ENCODE peak calls at places on chromosomes 16 and 17, in nine cellular contexts. U is stimulated activated CD8-positive, alpha-beta memory T cell treated with anti-CD3 and anti-CD28 coated beads, Interleukin-15, amount 100 ng/mL, for 24 hours; F is foreskin melanocyte; R is heart right ventricle; L is T-helper 1 cell; N is pulmonary artery endothelial cell; W is stimulated activated CD4-positive, alpha-beta T cell treated with anti-CD3 and anti-CD28 coated beads, TNF-alpha, amount 100 ng/mL, for 48 hours; A is NCI-H2081; P is neural crest cell. K is an unnamed sample.

GRCh38 chr17:49677933-49678847 is at the start of gene SPOP:
- DNase-seq in U (peak), F (peak), R (peak), L (peak), N (peak), W (peak), A (peak), P (peak), K (peak)

GRCh38 chr16:89170346-89171215 is 967 bp upstream of the CDH15 start:
- DNase-seq in U (no peak), F (no peak), R (no peak), L (no peak), N (no peak), W (no peak), A (peak), P (no peak), K (no peak)

GRCh38 chr17:83067071-83067717 is 12.2 kb upstream of the METRNL start:
- DNase-seq in U (no peak), F (no peak), R (no peak), L (no peak), N (no peak), W (no peak), A (no peak), P (no peak), K (no peak)

GRCh38 chr16:1870365-1871082 is 1.4 kb downstream of the MEIOB start:
- DNase-seq in U (no peak), F (no peak), R (no peak), L (no peak), N (peak), W (no peak), A (no peak), P (no peak), K (no peak)

GRCh38 chr17:49031965-49032928 is 35.1 kb downstream of the IGF2BP1 start:
- DNase-seq in U (no peak), F (peak), R (peak), L (peak), N (peak), W (peak), A (peak), P (peak), K (peak)

GRCh38 chr17:40499551-40500189 is 1.8 kb downstream of the TNS4 start:
- DNase-seq in U (no peak), F (peak), R (peak), L (no peak), N (no peak), W (no peak), A (peak), P (peak), K (no peak)

GRCh38 chr16:71257768-71258167 is 27.2 kb upstream of the HYDIN start:
- DNase-seq in U (no peak), F (no peak), R (no peak), L (no peak), N (no peak), W (no peak), A (no peak), P (no peak), K (no peak)

GRCh38 chr16:58384437-58385055 is 7.7 kb upstream of the GINS3 start:
- DNase-seq in U (no peak), F (no peak), R (no peak), L (no peak), N (no peak), W (no peak), A (no peak), P (no peak), K (no peak)

GRCh38 chr16:49856741-49857330 is 924 bp upstream of the ZNF423 start:
- DNase-seq in U (no peak), F (peak), R (peak), L (no peak), N (peak), W (no peak), A (peak), P (peak), K (no peak)

GRCh38 chr16:82034981-82035612 is at the start of gene HSD17B2:
- DNase-seq in U (no peak), F (no peak), R (no peak), L (no peak), N (no peak), W (no peak), A (no peak), P (no peak), K (no peak)

GRCh38 chr17:40541060-40541872 is 24.0 kb downstream of the CCR7 start:
- DNase-seq in U (no peak), F (no peak), R (no peak), L (peak), N (no peak), W (no peak), A (no peak), P (no peak), K (no peak)

GRCh38 chr17:78000351-78000750 is 41.8 kb downstream of the TNRC6C start:
- DNase-seq in U (no peak), F (peak), R (no peak), L (no peak), N (peak), W (no peak), A (no peak), P (no peak), K (no peak)

GRCh38 chr16:31329671-31330552 is 25.1 kb upstream of the ITGAX start:
- DNase-seq in U (no peak), F (no peak), R (no peak), L (no peak), N (no peak), W (no peak), A (no peak), P (no peak), K (no peak)

GRCh38 chr16:17231972-17232371 is 238.8 kb downstream of the XYLT1 start:
- DNase-seq in U (no peak), F (no peak), R (no peak), L (no peak), N (no peak), W (no peak), A (no peak), P (no peak), K (no peak)

GRCh38 chr17:61139219-61139618 is 260.4 kb upstream of the TBX2 start:
- DNase-seq in U (no peak), F (peak), R (no peak), L (peak), N (no peak), W (no peak), A (no peak), P (no peak), K (no peak)

GRCh38 chr17:77188084-77189066 is 47.6 kb downstream of the SEC14L1 start:
- DNase-seq in U (no peak), F (no peak), R (no peak), L (peak), N (no peak), W (no peak), A (peak), P (no peak), K (no peak)

GRCh38 chr16:4615389-4616046 is 830 bp upstream of the UBALD1 start:
- DNase-seq in U (no peak), F (no peak), R (no peak), L (no peak), N (no peak), W (no peak), A (no peak), P (no peak), K (no peak)

GRCh38 chr16:2842340-2843000 is 12.4 kb downstream of the ZG16B start:
- DNase-seq in U (peak), F (peak), R (peak), L (peak), N (no peak), W (peak), A (no peak), P (peak), K (no peak)

GRCh38 chr17:31295489-31295871 is 1.6 kb downstream of the OMG start:
- DNase-seq in U (no peak), F (no peak), R (no peak), L (no peak), N (no peak), W (no peak), A (no peak), P (no peak), K (no peak)

GRCh38 chr17:1765576-1765975 is 3.7 kb downstream of the SERPINF1 start:
- DNase-seq in U (no peak), F (peak), R (no peak), L (no peak), N (no peak), W (no peak), A (no peak), P (no peak), K (no peak)

GRCh38 chr16:2979669-2980226 is 498 bp downstream of the PKMYT1 start:
- DNase-seq in U (no peak), F (no peak), R (no peak), L (no peak), N (no peak), W (no peak), A (no peak), P (no peak), K (no peak)

GRCh38 chr17:70230883-70231282 is 61.6 kb downstream of the KCNJ2 start:
- DNase-seq in U (no peak), F (peak), R (no peak), L (no peak), N (no peak), W (no peak), A (no peak), P (no peak), K (no peak)

GRCh38 chr17:80529104-80529903 is 15.3 kb upstream of the RPTOR start:
- DNase-seq in U (no peak), F (no peak), R (no peak), L (no peak), N (no peak), W (no peak), A (no peak), P (no peak), K (no peak)

GRCh38 chr16:515175-515962 is 12.1 kb upstream of the CAPN15 start:
- DNase-seq in U (no peak), F (no peak), R (no peak), L (no peak), N (no peak), W (no peak), A (peak), P (no peak), K (no peak)

GRCh38 chr16:68790130-68790761 is 53.1 kb upstream of the TANGO6 start:
- DNase-seq in U (no peak), F (peak), R (no peak), L (no peak), N (no peak), W (no peak), A (no peak), P (no peak), K (no peak)

GRCh38 chr17:77490361-77491183 is 349.8 kb downstream of the SEC14L1 start:
- DNase-seq in U (no peak), F (no peak), R (no peak), L (no peak), N (no peak), W (no peak), A (no peak), P (no peak), K (no peak)

K was measured in iPS DF 6.9.